ENCODE peak calls at places on chromosome 12, in nine cellular contexts. Z is CD8-positive, alpha-beta T cell; S is breast epithelium; O is fibroblast of lung; I is heart right ventricle; L is ovary; M is ascending aorta; R is neural progenitor cell; P is IMR-90. W is an unnamed sample.

GRCh38 chr12:65464930-65465329 is 186.4 kb downstream of the MSRB3 start:
- DNase-seq in S (no peak), P (peak; percentile 96), I (no peak), L (no peak), M (no peak), Z (no peak), O (peak; percentile 94), R (no peak), W (no peak)

GRCh38 chr12:22333751-22334695 is 484 bp downstream of the ST8SIA1 start:
- DNase-seq in R (peak; percentile 41), P (no peak), O (no peak), M (no peak), Z (no peak), S (peak; percentile 52), I (peak; percentile 20), L (peak; percentile 25), W (no peak)

GRCh38 chr12:77968571-77968970 is 137.9 kb downstream of the NAV3 start:
- DNase-seq in O (no peak), I (no peak), S (no peak), M (no peak), R (no peak), P (no peak), Z (no peak), L (no peak), W (no peak)

GRCh38 chr12:29547151-29547561 is 49.7 kb upstream of the OVCH1 start:
- DNase-seq in M (no peak), Z (no peak), R (no peak), P (peak; percentile 85), O (peak; percentile 83), S (no peak), I (no peak), L (no peak), W (no peak)

GRCh38 chr12:5846950-5847349 is 98.1 kb downstream of the ANO2 start:
- DNase-seq in M (no peak), R (no peak), O (no peak), S (no peak), Z (no peak), P (no peak), L (no peak), I (no peak), W (no peak)

GRCh38 chr12:50642035-50642451 is 121.9 kb upstream of the ATF1 start:
- DNase-seq in M (no peak), P (peak; percentile 89), Z (no peak), O (peak; percentile 55), S (no peak), L (no peak), R (no peak), I (no peak), W (no peak)

GRCh38 chr12:83365317-83365716 is 678.6 kb downstream of the TMTC2 start:
- DNase-seq in L (no peak), S (no peak), R (no peak), P (no peak), M (no peak), O (no peak), Z (no peak), I (no peak), W (no peak)

GRCh38 chr12:85445060-85445938 is 165.3 kb downstream of the ALX1 start:
- DNase-seq in I (no peak), P (no peak), M (no peak), O (no peak), Z (no peak), S (no peak), R (peak; percentile 9), L (no peak), W (no peak)

DNA sequence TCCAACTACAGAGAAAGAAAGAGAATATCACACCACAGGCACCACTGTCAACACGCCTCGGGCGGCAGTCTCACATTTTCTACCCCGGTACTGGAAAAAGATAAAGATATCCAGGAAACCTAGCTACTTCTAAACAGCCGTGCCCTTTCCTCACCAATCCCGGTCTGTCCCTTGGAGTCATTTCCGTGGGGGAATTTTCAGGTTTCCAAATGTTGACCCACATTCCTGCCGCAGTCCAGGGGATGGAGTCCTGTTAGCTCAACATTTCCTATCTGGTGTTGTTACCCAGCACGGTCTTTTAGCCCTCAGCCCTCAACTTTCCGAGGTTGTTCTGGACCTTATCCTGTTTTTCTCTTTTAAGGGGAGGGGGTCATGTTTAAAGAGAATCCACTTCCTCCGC is 4.7 kb downstream of the SSH1 start:
- DNase-seq in R (no peak), I (no peak), M (no peak), Z (no peak), L (no peak), P (peak; percentile 51), S (no peak), O (peak; percentile 21), W (no peak)
- H3K27ac ChIP-seq in R (no peak overlapping the region), I (peak overlapping the region; percentile 98), M (peak overlapping the region; percentile 93), Z (no peak overlapping the region), L (no peak overlapping the region), P (peak overlapping the region; percentile 87), S (peak overlapping the region; percentile 82), O (peak overlapping the region; percentile 100), W (peak overlapping the region; percentile 94)

GRCh38 chr12:4014858-4015224 is 141.6 kb upstream of the PARP11 start:
- DNase-seq in R (no peak), S (no peak), L (no peak), O (no peak), I (no peak), P (no peak), M (no peak), Z (no peak), W (no peak)

GRCh38 chr12:4015225-4016076 is 142.3 kb upstream of the PARP11 start:
- DNase-seq in I (no peak), M (no peak), S (no peak), L (no peak), P (no peak), Z (no peak), R (no peak), O (no peak), W (no peak)

GRCh38 chr12:4011597-4011996 is 138.4 kb upstream of the PARP11 start:
- DNase-seq in S (no peak), P (no peak), R (no peak), I (no peak), Z (no peak), O (no peak), M (no peak), L (no peak), W (peak; percentile 72)

GRCh38 chr12:4012073-4012472 is 138.9 kb upstream of the PARP11 start:
- DNase-seq in Z (no peak), M (no peak), O (no peak), S (no peak), I (no peak), L (no peak), R (no peak), P (no peak), W (no peak)

DNA sequence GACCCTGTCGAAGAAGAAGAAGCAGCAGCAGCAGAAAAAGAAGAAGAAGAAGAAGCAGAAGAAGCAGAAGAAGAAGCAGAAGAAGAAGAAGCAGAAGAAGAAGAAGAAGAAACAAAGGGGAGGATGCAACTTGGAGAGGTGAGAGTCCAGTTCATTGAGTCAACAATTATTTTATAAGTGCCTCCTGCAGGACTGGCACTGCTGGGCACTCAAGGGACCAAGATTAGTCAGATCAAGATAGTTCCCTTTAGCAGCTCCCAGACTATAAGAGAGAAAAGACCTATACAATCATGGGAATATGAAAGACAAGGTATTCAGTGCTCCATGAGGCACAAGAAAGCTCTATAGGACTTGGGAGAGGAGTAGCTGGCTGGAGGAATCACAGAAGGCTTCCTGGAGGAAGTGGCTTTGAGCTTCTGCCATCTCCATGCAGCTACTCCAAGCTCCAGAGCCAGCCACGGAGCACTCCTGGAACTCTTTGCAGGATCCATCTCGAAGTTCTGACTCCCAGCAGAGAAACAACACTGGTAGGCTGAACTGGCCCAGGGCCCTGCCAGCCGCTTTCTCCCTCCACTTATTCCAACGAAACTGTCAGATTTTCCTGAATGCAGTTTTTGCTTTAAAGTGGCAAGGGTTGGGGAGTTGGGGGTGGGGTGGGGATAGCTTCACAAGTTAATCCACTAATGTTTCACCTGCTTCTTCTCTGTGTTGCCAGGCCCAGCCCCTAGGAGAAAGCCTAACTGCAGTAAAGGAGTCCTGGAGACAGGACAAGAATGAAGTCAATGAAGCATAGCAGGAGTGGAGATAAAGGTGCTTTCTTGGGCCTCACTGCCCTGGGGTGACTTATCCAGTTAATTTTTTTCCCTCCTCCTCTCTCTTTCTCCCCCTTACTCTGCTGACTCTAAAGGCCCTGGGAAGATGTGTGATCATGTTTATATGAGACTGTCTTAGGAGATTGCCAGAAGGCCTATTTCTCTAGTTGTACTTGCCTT is 140.1 kb upstream of the PARP11 start:
- DNase-seq in Z (no peak), P (no peak), L (no peak), O (no peak), I (no peak), M (no peak), S (no peak), R (no peak), W (no peak)
- H3K4me1 ChIP-seq in Z (no peaks in the 10 kb centered on the region), P (no peaks in the 10 kb centered on the region), L (no peaks in the 10 kb centered on the region), O (no peaks in the 10 kb centered on the region), I (no peaks in the 10 kb centered on the region), M (no peaks in the 10 kb centered on the region), S (no peaks in the 10 kb centered on the region), R (peaks cover 36% of the 10 kb centered on the region), W (no peaks in the 10 kb centered on the region)

DNA sequence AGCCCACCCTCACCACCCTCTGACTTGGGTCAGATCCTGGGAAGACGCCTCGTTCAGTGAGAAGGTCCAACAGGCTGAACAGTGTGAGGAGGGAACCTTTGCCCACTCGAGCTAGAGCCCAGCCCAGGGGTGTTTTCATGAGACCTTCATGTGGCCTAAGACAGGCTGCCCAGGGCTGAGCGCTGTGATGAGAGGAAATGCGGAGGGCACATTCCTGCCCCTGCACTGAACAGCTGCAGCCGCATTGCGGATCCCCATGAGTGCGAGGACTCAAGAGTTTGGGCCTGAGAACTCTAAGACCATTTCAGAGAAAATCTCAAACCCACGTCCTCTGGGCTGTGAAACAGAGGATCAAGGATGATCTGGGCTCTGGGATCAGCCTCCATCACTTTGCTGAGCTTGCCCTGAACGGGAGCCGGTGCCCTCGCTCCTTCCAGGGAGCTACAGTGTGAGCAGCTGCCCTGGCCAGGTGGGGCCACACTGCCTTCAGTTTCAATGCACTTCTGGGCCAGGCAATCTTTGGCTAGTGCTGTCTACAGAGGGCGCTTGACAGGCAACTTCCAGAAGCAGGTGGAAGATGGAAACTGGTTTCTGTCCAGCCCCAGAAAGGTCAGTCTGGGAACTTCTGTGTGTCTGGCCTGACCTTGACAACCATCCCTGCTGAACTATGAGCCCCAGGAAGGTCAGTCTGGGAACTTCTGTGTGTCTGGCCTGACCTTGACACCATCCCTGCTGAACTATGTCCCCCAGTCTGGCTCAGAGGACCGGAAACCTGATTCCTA is 43.5 kb upstream of the P2RX7 start:
- DNase-seq in S (no peak), I (no peak), P (no peak), O (no peak), L (peak; percentile 34), M (no peak), R (no peak), Z (no peak), W (no peak)
- TF ChIP-seq CTCF in S (no peak), I (no peak), P (no peak), O (no peak), L (no peak), M (no peak), R (no peak), Z (no peak), W (peak; percentile 7)

GRCh38 chr12:121533391-121534090 is 47.3 kb downstream of the KDM2B start:
- DNase-seq in L (no peak), P (no peak), I (no peak), R (no peak), S (no peak), M (no peak), Z (no peak), O (peak; percentile 3), W (peak; percentile 75)

GRCh38 chr12:121531356-121531750 is 49.5 kb downstream of the KDM2B start:
- DNase-seq in R (no peak), L (no peak), I (no peak), S (no peak), M (no peak), P (no peak), O (no peak), Z (no peak), W (no peak)

GRCh38 chr12:121532503-121533390 is 48.1 kb downstream of the KDM2B start:
- DNase-seq in P (peak; percentile 84), R (no peak), L (no peak), O (peak; percentile 67), I (no peak), Z (no peak), M (no peak), S (no peak), W (no peak)

GRCh38 chr12:121529184-121529583 is 51.6 kb downstream of the KDM2B start:
- DNase-seq in Z (no peak), P (no peak), L (no peak), O (no peak), R (no peak), M (no peak), I (no peak), S (no peak), W (no peak)

GRCh38 chr12:121530600-121531355 is 50.0 kb downstream of the KDM2B start:
- DNase-seq in M (peak; percentile 50), P (peak; percentile 88), L (peak; percentile 69), S (no peak), Z (peak; percentile 45), R (no peak), O (peak; percentile 80), I (peak; percentile 72), W (peak; percentile 88)
- H3K27ac ChIP-seq in M (no peak overlapping the region), P (peak overlapping the region; percentile 3), L (peak overlapping the region; percentile 13), S (peak overlapping the region; percentile 21), Z (peak overlapping the region; percentile 47), R (no peak overlapping the region), O (peak overlapping the region; percentile 10), I (peak overlapping the region; percentile 98), W (peak overlapping the region; percentile 37)